ENCODE peak calls at places on chromosomes 6 and 20, in seven cellular contexts. D is GM06990, G is GM23338, L is tibial artery, K is AG09309, W is AG04450, R is A549. T is an unnamed sample.

GRCh38 chr6:148557796-148558457 is 188.9 kb upstream of the UST start:
- DNase-seq in R (no peak), W (no peak), G (no peak), K (peak; percentile 13), L (no peak), D (peak; percentile 18), T (peak; percentile 30)

GRCh38 chr6:48141975-48142374 is 31.0 kb upstream of the PTCHD4 start:
- DNase-seq in G (no peak), W (no peak), R (no peak), L (no peak), K (no peak), D (no peak), T (no peak)

GRCh38 chr6:91193446-91193845 is 606.6 kb upstream of the MAP3K7 start:
- DNase-seq in W (no peak), G (no peak), L (no peak), K (no peak), D (no peak), R (no peak), T (no peak)

GRCh38 chr6:20800229-20800628 is 266.0 kb downstream of the CDKAL1 start:
- DNase-seq in R (no peak), G (no peak), W (no peak), K (no peak), D (no peak), L (no peak), T (no peak)

GRCh38 chr6:107740496-107741190 is 83.5 kb downstream of the SCML4 start:
- DNase-seq in R (no peak), W (no peak), K (no peak), G (no peak), L (no peak), D (peak; percentile 18), T (no peak)

GRCh38 chr6:13485923-13486557 is 1.4 kb downstream of the GFOD1 start:
- DNase-seq in G (peak; percentile 64), W (no peak), D (peak; percentile 72), K (no peak), R (peak; percentile 42), L (peak; percentile 35), T (peak; percentile 51)

GRCh38 chr6:13500264-13500663 is 12.9 kb upstream of the GFOD1 start:
- DNase-seq in L (no peak), G (no peak), K (no peak), R (no peak), D (no peak), W (no peak), T (no peak)

GRCh38 chr6:15901141-15902115 is 227.5 kb upstream of the MYLIP start:
- DNase-seq in L (peak; percentile 48), G (no peak), K (no peak), W (no peak), R (no peak), D (peak; percentile 80), T (no peak)

GRCh38 chr20:43744121-43744520 is 17.3 kb upstream of the GTSF1L start:
- DNase-seq in G (no peak), K (no peak), D (no peak), L (no peak), W (no peak), R (no peak), T (no peak)

GRCh38 chr20:544153-544725 is 649 bp upstream of the CSNK2A1 start:
- DNase-seq in R (no peak), K (no peak), G (no peak), W (no peak), D (no peak), L (no peak), T (no peak)

GRCh38 chr6:89310929-89311328 is 4.2 kb downstream of the GABRR2 start:
- DNase-seq in G (no peak), R (no peak), L (no peak), W (no peak), D (no peak), K (no peak), T (peak; percentile 87)

GRCh38 chr20:40262219-40262618 is 426.8 kb downstream of the MAFB start:
- DNase-seq in K (no peak), D (no peak), W (no peak), G (no peak), L (no peak), R (no peak), T (no peak)

GRCh38 chr20:40268321-40269075 is 420.5 kb downstream of the MAFB start:
- DNase-seq in G (peak; percentile 59), R (no peak), D (no peak), L (no peak), K (no peak), W (no peak), T (peak; percentile 62)

DNA sequence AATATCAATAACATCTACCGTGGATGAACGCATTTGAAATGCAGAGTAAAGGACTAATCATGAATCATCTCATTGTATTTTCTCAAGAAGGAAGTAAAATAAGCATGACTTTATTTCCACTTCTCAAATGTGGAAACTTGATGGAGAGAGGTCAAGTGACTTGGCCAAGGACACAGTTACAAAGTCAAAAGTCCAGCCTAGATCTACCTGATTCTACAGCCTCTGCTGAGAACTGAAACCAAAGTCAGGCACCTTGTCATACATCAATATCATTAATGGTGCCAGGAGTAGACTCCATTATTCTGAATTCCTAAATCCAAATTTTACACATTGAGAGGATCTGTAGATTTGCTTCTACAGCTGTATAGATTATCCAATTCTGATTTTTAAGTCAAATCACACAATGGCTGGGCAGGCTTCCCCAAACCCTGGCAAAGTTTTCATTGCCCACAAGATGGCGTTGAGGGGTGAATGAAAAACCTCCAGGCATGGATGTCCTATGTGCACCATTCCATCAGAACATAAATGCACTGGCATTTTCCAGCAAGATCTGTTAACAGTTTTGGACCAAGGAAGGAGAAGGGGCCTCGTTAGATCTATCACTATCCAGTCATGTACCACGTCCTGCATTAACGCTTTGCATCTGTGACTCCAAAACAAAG is 423.0 kb downstream of the MAFB start:
- DNase-seq in D (no peak), G (peak; percentile 54), L (no peak), W (no peak), R (no peak), K (no peak), T (no peak)
- TF ChIP-seq CTCF in D (peak; percentile 37), G (peak; percentile 70), L (peak; percentile 62), W (peak; percentile 39), R (peak; percentile 37), K (peak; percentile 54), T (peak; percentile 44)

DNA sequence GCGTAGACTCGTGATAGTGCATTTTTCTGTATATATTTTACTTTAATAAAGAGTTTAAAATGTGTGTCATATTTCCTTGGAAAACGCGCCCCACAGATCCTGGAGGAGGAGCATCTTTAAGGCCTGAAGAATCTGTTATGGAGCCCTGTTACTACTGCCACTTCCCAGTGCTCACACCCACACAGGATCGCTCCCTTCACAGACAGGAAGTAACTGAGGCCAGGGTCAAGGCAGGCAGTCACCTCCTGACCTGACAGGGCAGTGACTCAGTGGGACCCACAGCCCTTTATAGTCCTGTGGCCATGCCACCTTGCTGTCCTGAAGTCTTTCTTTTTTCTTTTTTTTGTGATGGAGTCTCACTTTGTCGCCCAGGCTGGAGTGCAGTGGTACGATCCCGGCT is 9.0 kb downstream of the RRBP1 start:
- DNase-seq in R (no peak), K (no peak), D (no peak), L (no peak), W (no peak), G (no peak), T (no peak)
- H3K4me3 ChIP-seq in R (no peak overlapping the region), K (no peak overlapping the region), D (no peak overlapping the region), L (no peak overlapping the region), W (no peak overlapping the region), G (no peak overlapping the region), T (no peak overlapping the region)

DNA sequence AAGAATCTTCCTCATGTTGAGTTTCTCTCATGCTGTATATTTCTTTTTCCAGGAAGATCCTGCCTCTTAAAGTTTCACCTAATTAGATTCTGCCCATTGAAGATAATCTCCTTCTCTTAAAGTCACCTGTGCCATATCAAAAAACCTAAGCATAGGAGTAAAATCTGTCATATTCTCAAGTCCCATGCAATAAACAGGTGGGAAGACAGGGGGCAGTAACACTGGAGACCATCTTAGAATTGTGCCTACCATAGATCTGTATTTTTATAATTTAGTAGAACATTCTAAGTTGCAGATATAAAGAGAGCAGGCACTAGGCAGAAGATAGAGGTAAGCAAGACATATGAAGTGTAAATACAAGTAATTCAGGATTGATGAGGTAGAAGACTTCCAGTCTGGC is 763.5 kb upstream of the MANEA start:
- DNase-seq in W (no peak), K (no peak), D (no peak), R (no peak), G (peak; percentile 4), L (no peak), T (no peak)
- TF ChIP-seq CTCF in W (no peak), K (no peak), D (no peak), R (no peak), G (peak; percentile 72), L (no peak), T (no peak)

GRCh38 chr6:25279748-25280616 is 808 bp downstream of the CARMIL1 start:
- DNase-seq in G (peak; percentile 89), R (peak; percentile 40), L (no peak), W (no peak), K (no peak), D (peak; percentile 4), T (no peak)

GRCh38 chr6:25278914-25279747 is at the start of gene CARMIL1:
- DNase-seq in W (no peak), D (peak; percentile 69), R (peak; percentile 79), G (peak; percentile 90), L (peak; percentile 76), K (no peak), T (peak; percentile 76)

GRCh38 chr6:25277857-25278256 is 1.3 kb upstream of the CARMIL1 start:
- DNase-seq in W (no peak), G (no peak), K (no peak), L (no peak), D (no peak), R (no peak), T (peak; percentile 39)

GRCh38 chr6:25278557-25278913 is 639 bp upstream of the CARMIL1 start:
- DNase-seq in G (peak; percentile 60), D (no peak), K (no peak), R (no peak), L (no peak), W (no peak), T (no peak)

DNA sequence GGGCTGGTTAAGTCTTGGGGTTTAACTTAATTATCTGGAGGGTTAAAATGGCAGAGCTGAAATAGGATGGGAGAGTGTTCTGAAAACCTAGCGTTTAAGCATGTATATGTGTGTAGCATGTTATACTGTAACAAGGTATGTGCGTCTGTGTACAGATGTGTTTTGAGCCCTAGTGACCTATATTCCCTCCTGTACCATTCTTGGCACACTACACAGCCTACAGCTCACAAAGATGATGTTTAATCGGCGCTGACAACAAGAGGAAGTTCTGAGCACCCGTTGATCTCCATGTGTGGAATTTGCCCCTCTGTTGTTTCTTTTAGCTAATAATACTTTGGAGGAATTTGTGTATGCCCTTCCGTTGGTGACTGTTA is 1.4 kb downstream of the CARMIL1 start:
- DNase-seq in R (no peak), G (peak; percentile 22), L (no peak), D (no peak), K (no peak), W (no peak), T (no peak)
- H3K4me3 ChIP-seq in R (peak overlapping the region; percentile 99), G (peak overlapping the region; percentile 92), L (peak overlapping the region; percentile 91), D (no peak overlapping the region), K (peak overlapping the region; percentile 85), W (no peak overlapping the region), T (peak overlapping the region; percentile 76)

DNA sequence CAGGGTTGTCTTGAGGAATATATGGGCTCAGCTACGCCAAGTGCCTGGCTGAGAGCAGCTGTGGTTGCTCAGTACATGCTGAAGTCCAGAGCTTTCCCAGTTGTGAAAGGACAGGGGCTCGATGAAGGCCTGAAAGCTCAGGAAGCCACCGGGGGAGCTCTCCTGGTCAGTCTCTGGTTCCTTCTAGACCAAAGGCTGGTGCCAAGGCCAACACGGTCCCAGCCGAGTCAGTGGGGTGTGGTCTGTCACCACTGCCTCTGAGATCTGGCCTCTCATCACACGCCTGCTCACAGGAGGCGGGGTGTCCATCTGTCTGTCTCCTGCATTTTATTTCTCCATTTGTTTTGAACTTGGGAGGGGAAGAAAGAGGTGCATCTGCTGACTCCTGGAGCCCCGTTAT is 4.9 kb upstream of the FAM83C start:
- DNase-seq in G (peak; percentile 33), R (no peak), W (no peak), K (no peak), L (no peak), D (no peak), T (no peak)
- TF ChIP-seq CTCF in G (peak; percentile 7), R (no peak), W (no peak), K (peak; percentile 17), L (no peak), D (no peak), T (no peak)